ENCODE peak calls at places on chromosomes 6 and 20, in ten cellular contexts. H is activated CD4-positive, alpha-beta memory T cell treated with anti-CD3 and anti-CD28 coated beads for 36 hours; M is mucosa of gallbladder; Y is ACHN; P is activated gamma-delta T cell treated with Interleukin-2 at 50 U/mL for 16 hours; L is OCI-LY7; A is NCI-H510A treated with DMSO at 0.1 percent for 48 hours; Q is non-pigmented ciliary epithelial cell; U is H1; C is Jurkat, Clone E6-1. Z is an unnamed sample.
A peak's percentile ranks its signal among the peaks of the same experiment; 100 is the strongest.

GRCh38 chr6:164410017-164410416 is 899.4 kb downstream of the C6orf118 start:
- DNase-seq in U (no peak), L (no peak), Q (no peak), A (no peak), Y (no peak), C (no peak), M (no peak), P (no peak), H (no peak), Z (no peak)

GRCh38 chr6:35297541-35298481 is at the start of gene DEF6:
- DNase-seq in C (peak; percentile 95), Y (peak; percentile 78), M (peak; percentile 89), U (peak; percentile 83), A (peak; percentile 95), L (peak; percentile 93), Q (no peak), H (peak; percentile 95), P (peak; percentile 86), Z (peak; percentile 91)

GRCh38 chr6:36625161-36625919 is 31.2 kb downstream of the SRSF3 start:
- DNase-seq in M (no peak), P (no peak), Q (no peak), C (no peak), A (peak; percentile 53), U (no peak), H (no peak), L (no peak), Y (no peak), Z (no peak)

GRCh38 chr6:45184040-45184439 is 144.1 kb upstream of the RUNX2 start:
- DNase-seq in L (no peak), C (no peak), Y (no peak), H (no peak), M (no peak), A (no peak), P (no peak), Q (no peak), U (no peak), Z (no peak)

GRCh38 chr20:51446656-51447055 is 95.9 kb downstream of the NFATC2 start:
- DNase-seq in H (no peak), Q (no peak), A (no peak), L (no peak), P (no peak), M (no peak), Y (peak; percentile 87), U (no peak), C (no peak), Z (peak; percentile 67)

GRCh38 chr6:121504227-121504626 is 68.8 kb downstream of the GJA1 start:
- DNase-seq in L (no peak), Y (peak; percentile 39), H (no peak), A (no peak), C (no peak), M (peak; percentile 30), P (no peak), Q (peak; percentile 78), U (no peak), Z (peak; percentile 45)

GRCh38 chr20:46293084-46293483 is 15.2 kb downstream of the CDH22 start:
- DNase-seq in C (peak; percentile 52), A (no peak), P (no peak), H (no peak), Q (no peak), U (no peak), M (no peak), Y (peak; percentile 64), L (peak; percentile 7), Z (peak; percentile 75)

GRCh38 chr6:166580076-166581050 is 6.1 kb downstream of the RAMACL start:
- DNase-seq in M (no peak), U (no peak), H (no peak), C (no peak), Y (no peak), A (no peak), L (no peak), P (no peak), Q (no peak), Z (no peak)

GRCh38 chr6:140744648-140745320 is 1370.3 kb upstream of the CITED2 start:
- DNase-seq in L (no peak), H (no peak), A (no peak), U (no peak), P (no peak), C (no peak), Q (peak; percentile 35), M (peak; percentile 52), Y (no peak), Z (no peak)

GRCh38 chr6:167574431-167575097 is 249.7 kb downstream of the TTLL2 start:
- DNase-seq in L (no peak), P (no peak), C (no peak), Y (no peak), A (no peak), M (no peak), Q (no peak), H (no peak), U (no peak), Z (no peak)

GRCh38 chr6:2945069-2945452 is 26.3 kb downstream of the SERPINB6 start:
- DNase-seq in L (peak; percentile 40), H (no peak), Y (no peak), P (no peak), Q (no peak), C (no peak), U (no peak), M (no peak), A (no peak), Z (no peak)

GRCh38 chr6:21426841-21427490 is 166.6 kb upstream of the SOX4 start:
- DNase-seq in H (no peak), A (no peak), M (no peak), L (no peak), C (no peak), Y (no peak), P (no peak), Q (no peak), U (no peak), Z (no peak)

GRCh38 chr6:85403331-85404015 is 46.4 kb upstream of the NT5E start:
- DNase-seq in Y (peak; percentile 82), U (no peak), H (no peak), L (no peak), Q (peak; percentile 92), A (no peak), C (no peak), P (no peak), M (no peak), Z (peak; percentile 28)

GRCh38 chr20:59586613-59587012 is 17.7 kb upstream of the PHACTR3 start:
- DNase-seq in P (no peak), C (no peak), U (no peak), H (no peak), Q (no peak), M (no peak), A (no peak), L (no peak), Y (no peak), Z (no peak)

GRCh38 chr6:53437557-53438202 is 88.9 kb upstream of the ELOVL5 start:
- DNase-seq in C (peak; percentile 62), M (peak; percentile 35), U (no peak), Y (peak; percentile 76), H (peak; percentile 36), A (peak; percentile 99), P (peak; percentile 6), Q (peak; percentile 60), L (peak; percentile 64), Z (peak; percentile 82)

GRCh38 chr20:24910461-24910860 is 38.6 kb upstream of the CST7 start:
- DNase-seq in A (no peak), Y (no peak), C (no peak), U (no peak), Q (no peak), P (no peak), H (no peak), M (no peak), L (no peak), Z (no peak)

GRCh38 chr6:105646391-105646867 is 243.5 kb upstream of the PREP start:
- DNase-seq in Y (no peak), L (no peak), C (no peak), A (peak; percentile 9), H (peak; percentile 68), Q (no peak), M (no peak), P (peak; percentile 20), U (no peak), Z (no peak)

GRCh38 chr20:61998343-61999121 is 67.1 kb downstream of the TAF4 start:
- DNase-seq in H (no peak), M (no peak), U (no peak), Y (no peak), L (no peak), Q (no peak), P (no peak), C (no peak), A (no peak), Z (no peak)

GRCh38 chr6:32843979-32844838 is at the start of gene PSMB8:
- DNase-seq in H (peak; percentile 99), C (peak; percentile 98), Y (peak; percentile 93), A (peak; percentile 98), P (peak; percentile 98), Q (peak; percentile 65), L (peak; percentile 98), M (peak; percentile 98), U (peak; percentile 88), Z (peak; percentile 97)

GRCh38 chr6:134806151-134806550 is 143.8 kb downstream of the ALDH8A1 start:
- DNase-seq in U (no peak), M (no peak), A (no peak), L (no peak), C (no peak), Y (no peak), P (no peak), H (no peak), Q (no peak), Z (no peak)

GRCh38 chr6:121522771-121523386 is 87.4 kb downstream of the GJA1 start:
- DNase-seq in P (no peak), A (no peak), C (no peak), Q (no peak), H (no peak), L (no peak), U (no peak), M (no peak), Y (no peak), Z (no peak)

GRCh38 chr6:154994881-154995240 is 254 bp upstream of the TIAM2 start:
- DNase-seq in A (no peak), U (no peak), P (no peak), L (no peak), Y (no peak), Q (no peak), M (no peak), H (no peak), C (no peak), Z (no peak)

GRCh38 chr20:20253744-20254330 is 114.1 kb upstream of the INSM1 start:
- DNase-seq in Q (no peak), M (no peak), P (no peak), H (no peak), U (no peak), C (no peak), L (no peak), Y (no peak), A (peak; percentile 42), Z (no peak)

GRCh38 chr6:141464490-141464889 is 668.2 kb upstream of the GJE1 start:
- DNase-seq in Q (no peak), H (no peak), P (no peak), Y (peak; percentile 60), M (no peak), U (no peak), A (peak; percentile 84), C (no peak), L (peak; percentile 56), Z (peak; percentile 28)

GRCh38 chr6:37483917-37484785 is 15.5 kb downstream of the CCDC167 start:
- DNase-seq in Q (no peak), U (peak; percentile 23), P (peak; percentile 74), Y (peak; percentile 48), A (peak; percentile 14), L (peak; percentile 59), C (peak; percentile 35), M (peak; percentile 50), H (peak; percentile 80), Z (peak; percentile 79)

GRCh38 chr6:87257565-87257964 is 64.8 kb upstream of the SMIM8 start:
- DNase-seq in P (no peak), U (no peak), Q (no peak), M (no peak), A (no peak), L (no peak), Y (no peak), C (no peak), H (no peak), Z (no peak)

GRCh38 chr6:168390746-168391400 is 50.1 kb upstream of the SMOC2 start:
- DNase-seq in C (no peak), A (no peak), Q (no peak), L (no peak), P (no peak), Y (no peak), H (no peak), U (no peak), M (no peak), Z (no peak)

GRCh38 chr6:106783631-106784566 is 154.5 kb downstream of the QRSL1 start:
- DNase-seq in Q (no peak), Y (peak; percentile 63), P (no peak), L (no peak), H (no peak), C (no peak), A (no peak), U (no peak), M (peak; percentile 27), Z (no peak)

Z was measured in hepatocyte.